ENCODE peak calls at places on chromosomes 7 and 10, in eight cellular contexts. M is foreskin fibroblast, H is cardiac fibroblast, K is neural progenitor cell, U is uterus, B is MM.1S, P is right lobe of liver, C is RWPE1. Y is an unnamed sample.

GRCh38 chr7:38561166-38561565 is 70.0 kb downstream of the AMPH start:
- DNase-seq in M (no peak), H (no peak), K (no peak), U (no peak), B (no peak), P (no peak), C (peak; percentile 6), Y (no peak)

GRCh38 chr7:149765399-149766121 is 7.8 kb downstream of the ZNF467 start:
- DNase-seq in M (no peak), H (no peak), K (peak; percentile 75), U (no peak), B (no peak), P (no peak), C (no peak), Y (no peak)

GRCh38 chr10:12412671-12413368 is 63.5 kb downstream of the CAMK1D start:
- DNase-seq in M (no peak), H (no peak), K (no peak), U (no peak), B (no peak), P (no peak), C (no peak), Y (no peak)

GRCh38 chr10:43336641-43337318 is 34.7 kb upstream of the FXYD4 start:
- DNase-seq in M (no peak), H (no peak), K (no peak), U (no peak), B (no peak), P (no peak), C (no peak), Y (no peak)

GRCh38 chr10:116082211-116082610 is 190.8 kb downstream of the GFRA1 start:
- DNase-seq in M (no peak), H (no peak), K (no peak), U (no peak), B (no peak), P (no peak), C (no peak), Y (peak; percentile 49)

GRCh38 chr10:71468363-71469094 is 71.8 kb downstream of the CDH23 start:
- DNase-seq in M (no peak), H (no peak), K (no peak), U (no peak), B (no peak), P (no peak), C (no peak), Y (no peak)

GRCh38 chr10:94225589-94225988 is 137.2 kb downstream of the NOC3L start:
- DNase-seq in M (no peak), H (no peak), K (no peak), U (no peak), B (no peak), P (no peak), C (no peak), Y (no peak)

GRCh38 chr10:10892290-10892875 is 125.3 kb upstream of the CELF2 start:
- DNase-seq in M (no peak), H (no peak), K (no peak), U (no peak), B (no peak), P (no peak), C (no peak), Y (no peak)

GRCh38 chr7:110224643-110225042 is 866.3 kb upstream of the LRRN3 start:
- DNase-seq in M (no peak), H (no peak), K (no peak), U (no peak), B (no peak), P (no peak), C (no peak), Y (no peak)

GRCh38 chr7:150901160-150902035 is 49.1 kb downstream of the AOC1 start:
- DNase-seq in M (no peak), H (no peak), K (no peak), U (no peak), B (no peak), P (peak; percentile 37), C (no peak), Y (no peak)

GRCh38 chr7:49020145-49020544 is 95.8 kb downstream of the CDC14C start:
- DNase-seq in M (no peak), H (no peak), K (no peak), U (no peak), B (no peak), P (no peak), C (no peak), Y (no peak)

GRCh38 chr10:98262571-98262970 is 5.4 kb downstream of the LOXL4 start:
- DNase-seq in M (no peak), H (peak; percentile 59), K (no peak), U (no peak), B (peak; percentile 51), P (peak; percentile 85), C (peak; percentile 50), Y (no peak)

GRCh38 chr7:90244909-90245841 is at the start of gene CFAP69:
- DNase-seq in M (peak; percentile 81), H (peak; percentile 92), K (peak; percentile 96), U (peak; percentile 90), B (peak; percentile 88), P (peak; percentile 89), C (peak; percentile 87), Y (peak; percentile 57)

GRCh38 chr7:12403287-12404181 is at the start of gene VWDE:
- DNase-seq in M (no peak), H (peak; percentile 2), K (peak; percentile 87), U (no peak), B (peak; percentile 68), P (peak; percentile 25), C (peak; percentile 42), Y (no peak)

GRCh38 chr10:132443998-132444876 is 47.2 kb downstream of the PWWP2B start:
- DNase-seq in M (no peak), H (no peak), K (no peak), U (no peak), B (no peak), P (no peak), C (no peak), Y (no peak)

GRCh38 chr10:4775808-4776207 is 50.2 kb upstream of the AKR1E2 start:
- DNase-seq in M (peak; percentile 65), H (peak; percentile 4), K (no peak), U (no peak), B (no peak), P (no peak), C (peak; percentile 44), Y (no peak)

GRCh38 chr10:58477122-58477521 is 35.5 kb upstream of the BICC1 start:
- DNase-seq in M (peak; percentile 30), H (peak; percentile 92), K (peak; percentile 13), U (peak; percentile 16), B (no peak), P (no peak), C (no peak), Y (peak; percentile 96)

GRCh38 chr7:121046009-121046408 is 57.5 kb downstream of the CPED1 start:
- DNase-seq in M (no peak), H (no peak), K (no peak), U (no peak), B (no peak), P (no peak), C (no peak), Y (no peak)

GRCh38 chr7:157893535-157894044 is 556.8 kb downstream of the DNAJB6 start:
- DNase-seq in M (no peak), H (no peak), K (no peak), U (no peak), B (no peak), P (no peak), C (no peak), Y (no peak)

GRCh38 chr7:9711259-9711658 is 1262.4 kb upstream of the PHF14 start:
- DNase-seq in M (no peak), H (no peak), K (no peak), U (no peak), B (no peak), P (no peak), C (no peak), Y (no peak)

GRCh38 chr7:118753464-118753863 is 529.0 kb downstream of the ANKRD7 start:
- DNase-seq in M (no peak), H (no peak), K (no peak), U (no peak), B (no peak), P (no peak), C (no peak), Y (no peak)

GRCh38 chr10:59805043-59805442 is 51.8 kb upstream of the MRLN start:
- DNase-seq in M (no peak), H (peak; percentile 13), K (peak; percentile 54), U (no peak), B (peak; percentile 78), P (no peak), C (no peak), Y (no peak)
- TF ChIP-seq CTCF in M (peak; percentile 41), H (peak; percentile 59), K (peak; percentile 63), U (peak; percentile 30), B (peak; percentile 65), P (peak; percentile 24), C (no peak), Y (peak; percentile 59)

GRCh38 chr10:113213041-113213440 is 263.0 kb downstream of the TCF7L2 start:
- DNase-seq in M (no peak), H (no peak), K (no peak), U (no peak), B (no peak), P (no peak), C (no peak), Y (no peak)

GRCh38 chr10:113219446-113219845 is 269.4 kb downstream of the TCF7L2 start:
- DNase-seq in M (no peak), H (no peak), K (no peak), U (no peak), B (no peak), P (no peak), C (no peak), Y (no peak)

GRCh38 chr10:113216068-113216467 is 266.0 kb downstream of the TCF7L2 start:
- DNase-seq in M (no peak), H (no peak), K (peak; percentile 19), U (no peak), B (peak; percentile 45), P (no peak), C (peak; percentile 22), Y (no peak)

GRCh38 chr10:113214331-113214730 is 264.3 kb downstream of the TCF7L2 start:
- DNase-seq in M (no peak), H (no peak), K (no peak), U (no peak), B (no peak), P (no peak), C (no peak), Y (no peak)
- TF ChIP-seq CTCF in M (no peak), H (no peak), K (peak; percentile 9), U (no peak), B (no peak), P (no peak), C (no peak), Y (no peak)

GRCh38 chr10:130956251-130956650 is 355.3 kb downstream of the TCERG1L start:
- DNase-seq in M (no peak), H (no peak), K (peak; percentile 22), U (no peak), B (no peak), P (no peak), C (no peak), Y (no peak)
- TF ChIP-seq CTCF in M (no peak), H (no peak), K (no peak), U (no peak), B (no peak), P (no peak), C (no peak), Y (no peak)

DNA sequence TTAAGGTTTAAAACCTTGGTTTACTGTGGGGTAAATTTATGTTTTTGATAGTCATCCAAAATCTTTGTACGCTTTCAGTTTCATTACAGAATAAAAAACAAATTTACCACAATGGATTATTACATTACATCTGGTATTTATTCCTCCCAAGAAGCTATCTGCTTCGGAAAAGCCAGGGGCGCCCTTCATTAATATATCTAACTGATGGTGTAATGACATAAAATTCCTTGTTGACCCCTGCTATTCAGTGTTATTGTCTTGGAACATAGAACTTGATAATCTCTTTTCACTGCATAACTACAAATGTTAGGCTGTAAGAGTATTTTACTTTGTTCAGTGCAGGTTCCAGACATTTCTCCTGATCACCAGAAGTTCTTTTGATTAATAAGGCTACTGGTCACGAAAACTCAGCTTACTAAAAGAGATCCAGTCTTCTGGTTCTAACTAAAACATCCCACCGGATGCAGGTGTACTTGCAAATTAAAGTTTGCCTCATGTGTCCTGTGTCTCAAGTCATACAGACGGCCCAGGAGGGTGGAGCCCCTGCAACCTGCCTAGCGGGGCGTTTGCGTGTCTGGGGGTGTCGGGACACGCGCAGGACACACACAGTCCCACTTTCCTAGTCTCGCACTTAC is 570 bp upstream of the GLCCI1 start:
- DNase-seq in M (no peak), H (no peak), K (peak; percentile 9), U (no peak), B (no peak), P (no peak), C (no peak), Y (no peak)
- TF ChIP-seq CTCF in M (no peak), H (no peak), K (no peak), U (no peak), B (peak; percentile 18), P (peak; percentile 20), C (no peak), Y (no peak)

Y was measured in astrocyte of the cerebellum.